ENCODE peak calls at places on chromosomes 7 and 10, in eight cellular contexts. Z, R, P, X, T, J, L and C are unnamed samples.

GRCh38 chr10:76675951-76676587 is 961.5 kb downstream of the KCNMA1 start:
- DNase-seq in Z (peak), R (no peak), X (no peak), L (peak), J (peak), P (no peak), T (peak), C (peak)

GRCh38 chr10:4522296-4523000 is 303.6 kb upstream of the AKR1E2 start:
- DNase-seq in P (no peak), L (no peak), T (no peak), R (peak), Z (no peak), J (no peak), X (no peak), C (no peak)

GRCh38 chr10:125151824-125152634 is 8.3 kb downstream of the CTBP2 start:
- DNase-seq in J (no peak), T (no peak), X (no peak), Z (no peak), P (no peak), L (no peak), R (no peak), C (no peak)

GRCh38 chr7:26293569-26294308 is 2.1 kb downstream of the SNX10 start:
- DNase-seq in J (no peak), T (no peak), X (peak), R (peak), Z (no peak), L (no peak), P (no peak), C (no peak)

GRCh38 chr7:150979706-150980390 is 1.7 kb upstream of the KCNH2 start:
- DNase-seq in Z (no peak), T (no peak), X (no peak), P (no peak), L (no peak), J (no peak), R (no peak), C (no peak)

GRCh38 chr10:66925896-66926719 is at the start of gene LRRTM3:
- DNase-seq in J (no peak), R (peak), L (peak), T (peak), Z (peak), P (peak), X (no peak), C (peak)

GRCh38 chr10:98361131-98361633 is 53.8 kb downstream of the PYROXD2 start:
- DNase-seq in X (no peak), L (peak), P (no peak), R (peak), Z (peak), J (peak), T (peak), C (peak)

GRCh38 chr10:30027057-30028005 is 32.1 kb downstream of the JCAD start:
- DNase-seq in X (peak), J (no peak), P (no peak), R (peak), L (no peak), T (peak), Z (no peak), C (no peak)

GRCh38 chr7:1027285-1028043 is 16.9 kb upstream of the GPR146 start:
- DNase-seq in P (no peak), J (no peak), X (no peak), Z (peak), R (no peak), T (peak), L (no peak), C (peak)

GRCh38 chr10:46251857-46252847 is 34.6 kb upstream of the ANTXRL start:
- DNase-seq in R (no peak), P (no peak), J (no peak), T (no peak), Z (no peak), X (no peak), L (no peak), C (no peak)

GRCh38 chr10:102917314-102917961 is 656 bp upstream of the CNNM2 start:
- DNase-seq in J (no peak), T (peak), X (peak), P (peak), R (no peak), L (peak), Z (peak), C (peak)

GRCh38 chr7:20459411-20459810 is 128.7 kb downstream of the ITGB8 start:
- DNase-seq in Z (no peak), T (no peak), J (no peak), X (no peak), L (no peak), R (no peak), P (no peak), C (no peak)

GRCh38 chr10:127407551-127407950 is 141.6 kb upstream of the NPS start:
- DNase-seq in Z (no peak), P (no peak), X (no peak), T (no peak), L (no peak), J (no peak), R (no peak), C (no peak)

GRCh38 chr7:24706211-24707165 is 50.8 kb downstream of the GSDME start:
- DNase-seq in X (no peak), L (no peak), T (no peak), J (no peak), R (no peak), Z (no peak), P (no peak), C (no peak)

GRCh38 chr10:11609052-11609451 is 2.4 kb downstream of the USP6NL start:
- DNase-seq in J (no peak), P (no peak), Z (no peak), X (no peak), L (no peak), T (no peak), R (no peak), C (no peak)

GRCh38 chr10:58023341-58024073 is 244.2 kb downstream of the IPMK start:
- DNase-seq in X (no peak), R (no peak), P (no peak), Z (no peak), L (no peak), J (no peak), T (peak), C (peak)

GRCh38 chr10:2137549-2138174 is 400.3 kb upstream of the ADARB2 start:
- DNase-seq in R (no peak), Z (no peak), P (no peak), X (no peak), L (no peak), J (no peak), T (no peak), C (no peak)

GRCh38 chr10:84097787-84098353 is 41.4 kb upstream of the GHITM start:
- DNase-seq in T (peak), P (peak), X (no peak), L (no peak), J (no peak), R (no peak), Z (no peak), C (peak)

GRCh38 chr10:3043512-3044368 is 23.6 kb upstream of the PFKP start:
- DNase-seq in T (peak), X (peak), J (peak), L (peak), P (peak), R (no peak), Z (peak), C (peak)

GRCh38 chr7:151790826-151791379 is 86.0 kb downstream of the PRKAG2 start:
- DNase-seq in X (no peak), Z (no peak), R (no peak), T (no peak), L (no peak), J (no peak), P (no peak), C (no peak)

GRCh38 chr7:9822458-9823290 is 1151.0 kb upstream of the PHF14 start:
- DNase-seq in T (no peak), P (no peak), J (no peak), R (no peak), Z (no peak), L (no peak), X (no peak), C (no peak)

GRCh38 chr7:23687011-23687410 is 7.0 kb downstream of the FAM221A start:
- DNase-seq in T (peak), P (no peak), L (no peak), J (no peak), R (no peak), Z (no peak), X (no peak), C (no peak)

GRCh38 chr10:116287906-116288501 is 15.0 kb upstream of the GFRA1 start:
- DNase-seq in L (no peak), P (peak), T (peak), R (no peak), Z (peak), X (no peak), J (no peak), C (peak)

GRCh38 chr7:80392229-80393169 is 119.4 kb downstream of the GNAT3 start:
- DNase-seq in P (no peak), Z (no peak), R (no peak), J (no peak), T (peak), L (no peak), X (no peak), C (peak)

GRCh38 chr10:46096426-46096825 is 50.4 kb upstream of the MSMB start:
- DNase-seq in P (no peak), T (peak), R (no peak), J (no peak), L (no peak), X (no peak), Z (no peak), C (peak)

GRCh38 chr7:2248984-2249694 is 7.1 kb downstream of the NUDT1 start:
- DNase-seq in Z (peak), L (no peak), X (no peak), J (no peak), P (no peak), T (peak), R (no peak), C (peak)

GRCh38 chr7:148622887-148623585 is 32.5 kb downstream of the C7orf33 start:
- DNase-seq in L (no peak), P (no peak), J (peak), X (no peak), R (no peak), Z (no peak), T (no peak), C (no peak)

GRCh38 chr7:192701-193536 is 548 bp downstream of the FAM20C start:
- DNase-seq in R (no peak), P (no peak), J (no peak), Z (no peak), L (no peak), T (peak), X (no peak), C (peak)

GRCh38 chr7:80244206-80244956 is 109.8 kb downstream of the GNAI1 start:
- DNase-seq in P (no peak), L (no peak), J (no peak), T (peak), Z (no peak), R (no peak), X (no peak), C (peak)

GRCh38 chr10:99975942-99976809 is 33.6 kb downstream of the DNMBP start:
- DNase-seq in J (peak), P (no peak), R (no peak), T (peak), Z (no peak), L (no peak), X (no peak), C (peak)

GRCh38 chr10:110206988-110207804 is at the start of gene MXI1:
- DNase-seq in T (peak), L (peak), P (peak), R (no peak), J (no peak), Z (peak), X (no peak), C (peak)

GRCh38 chr7:28768577-28769147 is 189.5 kb downstream of the TRIL start:
- DNase-seq in T (peak), L (no peak), P (no peak), Z (no peak), J (no peak), R (no peak), X (no peak), C (peak)

GRCh38 chr7:140317999-140318398 is 80.3 kb downstream of the SLC37A3 start:
- DNase-seq in X (no peak), L (no peak), P (no peak), J (no peak), Z (no peak), R (no peak), T (no peak), C (no peak)

GRCh38 chr7:118311121-118311803 is 86.8 kb downstream of the ANKRD7 start:
- DNase-seq in T (peak), J (no peak), R (no peak), L (no peak), P (no peak), Z (no peak), X (no peak), C (no peak)

GRCh38 chr10:96089670-96090462 is 40.2 kb upstream of the ZNF518A start:
- DNase-seq in L (peak), P (peak), J (peak), R (peak), Z (peak), X (peak), T (peak), C (peak)

GRCh38 chr7:121329460-121330052 is 756 bp downstream of the WNT16 start:
- DNase-seq in Z (no peak), R (no peak), X (no peak), J (no peak), P (no peak), T (no peak), L (no peak), C (peak)

GRCh38 chr10:99849057-99849456 is 66.6 kb downstream of the ABCC2 start:
- DNase-seq in X (no peak), T (no peak), Z (no peak), L (no peak), R (no peak), J (no peak), P (no peak), C (no peak)